ENCODE peak calls at places on chromosome 1, in five cellular contexts. P, B, Q, E and U are unnamed samples.

GRCh38 chr1:58162952-58163550 is 383.5 kb downstream of the OMA1 start:
- DNase-seq in Q (peak), E (peak), P (no peak), B (peak), U (peak)

GRCh38 chr1:205246426-205247119 is 18.8 kb downstream of the TMCC2 start:
- DNase-seq in E (no peak), P (no peak), B (no peak), Q (no peak), U (no peak)

GRCh38 chr1:75630004-75630403 is 19.1 kb upstream of the SLC44A5 start:
- DNase-seq in B (no peak), P (no peak), Q (no peak), E (no peak), U (no peak)

GRCh38 chr1:35554261-35555211 is 2.7 kb downstream of the KIAA0319L start:
- DNase-seq in P (no peak), B (no peak), E (no peak), Q (no peak), U (no peak)

GRCh38 chr1:238029126-238029525 is 138.4 kb upstream of the ZP4 start:
- DNase-seq in E (no peak), P (no peak), Q (no peak), B (no peak), U (no peak)

GRCh38 chr1:83641206-83641658 is 357.7 kb downstream of the TTLL7 start:
- DNase-seq in E (peak), P (no peak), B (no peak), Q (no peak), U (peak)

GRCh38 chr1:61318319-61319125 is 236.2 kb downstream of the NFIA start:
- DNase-seq in B (no peak), P (no peak), E (peak), Q (peak), U (peak)

GRCh38 chr1:201594575-201595245 is 55.8 kb downstream of the NAV1 start:
- DNase-seq in E (no peak), B (no peak), P (no peak), Q (no peak), U (peak)

GRCh38 chr1:147750618-147751217 is 9.7 kb downstream of the GJA5 start:
- DNase-seq in B (no peak), Q (no peak), E (no peak), P (no peak), U (no peak)

GRCh38 chr1:90716552-90717355 is at the start of gene BARHL2:
- DNase-seq in Q (no peak), E (no peak), B (no peak), P (no peak), U (no peak)

GRCh38 chr1:206472886-206473285 is 2.6 kb downstream of the IKBKE start:
- DNase-seq in P (no peak), Q (no peak), B (no peak), E (no peak), U (no peak)

DNA sequence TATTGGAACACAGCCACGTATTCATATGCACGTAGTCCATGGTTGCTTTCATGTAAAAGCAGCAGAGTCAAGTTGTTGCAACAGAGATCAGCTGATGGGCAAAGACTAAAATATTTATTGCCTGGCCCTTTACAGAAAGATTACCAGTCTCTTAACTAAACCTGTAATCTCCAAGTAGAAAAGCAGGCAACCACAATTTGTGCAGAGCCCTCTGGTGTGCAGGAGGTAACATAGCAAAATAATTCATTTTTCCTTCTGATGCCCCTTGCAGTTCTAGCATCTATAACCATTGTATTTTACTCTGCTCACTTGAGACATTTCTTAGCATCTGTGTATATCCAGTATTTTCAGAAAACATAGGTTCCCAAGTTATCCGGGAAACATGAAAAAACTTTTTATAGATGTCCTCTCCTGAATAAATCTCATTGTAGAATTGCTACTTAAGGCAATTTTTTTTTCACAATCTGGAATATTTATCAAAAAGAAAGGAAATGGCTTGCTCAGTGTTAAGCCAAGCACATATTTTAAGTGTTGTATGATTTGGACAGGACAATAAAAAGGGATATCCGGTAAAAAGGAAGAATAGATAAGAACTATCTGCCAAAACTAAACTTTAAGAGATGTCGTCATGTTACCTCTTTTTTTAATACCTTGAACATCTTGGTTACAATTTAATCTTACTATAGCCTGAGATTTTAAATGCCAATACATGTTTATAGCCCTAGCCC is 430.7 kb downstream of the PLPP3 start:
- DNase-seq in Q (no peak), B (no peak), E (no peak), P (no peak), U (peak)
- TF ChIP-seq CTCF in Q (no peak), B (peak), E (peak), P (no peak), U (peak)

GRCh38 chr1:25699501-25700089 is 83.0 kb downstream of the MAN1C1 start:
- DNase-seq in P (no peak), Q (no peak), B (peak), E (peak), U (no peak)

GRCh38 chr1:25700626-25701025 is 84.0 kb downstream of the MAN1C1 start:
- DNase-seq in Q (no peak), P (no peak), E (no peak), B (no peak), U (no peak)

GRCh38 chr1:25701030-25701785 is 84.6 kb downstream of the MAN1C1 start:
- DNase-seq in B (no peak), P (no peak), E (no peak), Q (no peak), U (no peak)

GRCh38 chr1:25698252-25698651 is 81.7 kb downstream of the MAN1C1 start:
- DNase-seq in B (no peak), P (no peak), Q (peak), E (no peak), U (peak)

DNA sequence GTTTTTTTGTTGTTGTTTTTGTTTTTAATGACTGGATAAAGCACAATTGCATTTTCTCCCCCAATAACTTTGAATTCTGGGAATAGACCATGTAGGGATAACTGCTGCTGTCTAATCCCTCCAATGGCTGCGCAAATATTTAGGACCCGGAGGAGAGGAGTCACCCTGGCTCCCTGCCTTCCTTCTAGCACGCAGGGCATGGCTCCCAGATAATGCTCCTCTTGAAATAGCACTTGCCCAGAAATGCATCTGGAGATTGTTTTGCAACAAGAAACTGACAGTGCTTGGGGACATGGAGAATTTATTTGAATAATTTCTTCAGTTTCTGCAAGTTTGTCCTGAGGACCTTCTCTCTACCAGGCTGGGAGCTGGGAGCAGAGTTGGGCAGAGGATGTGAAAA is 83.5 kb downstream of the MAN1C1 start:
- DNase-seq in P (no peak), Q (peak), E (peak), B (peak), U (peak)
- H3K4me3 ChIP-seq in P (no peak), Q (no peak), E (no peak), B (peak), U (no peak)

DNA sequence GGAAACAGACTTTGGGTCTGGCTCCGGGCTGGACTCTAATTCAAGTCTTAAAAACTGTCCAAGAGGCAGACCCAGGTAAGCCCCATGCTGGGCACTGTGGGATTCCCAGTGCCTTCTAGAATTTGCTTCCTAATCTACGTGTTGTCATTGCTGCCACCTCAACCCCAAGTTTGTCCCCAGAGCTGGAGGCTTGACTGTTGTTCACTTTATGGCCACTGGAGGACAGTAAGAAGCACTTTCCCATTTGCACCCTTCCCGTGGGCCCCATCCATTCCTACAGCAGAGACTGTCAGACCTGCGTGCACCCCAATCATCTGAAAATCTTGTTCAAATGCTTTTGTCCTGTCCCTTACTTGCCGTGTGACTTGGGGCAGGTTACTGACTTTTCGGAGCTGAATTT is 29.4 kb upstream of the VASH2 start:
- DNase-seq in P (no peak), Q (no peak), B (no peak), E (no peak), U (no peak)
- TF ChIP-seq CTCF in P (no peak), Q (no peak), B (peak), E (peak), U (peak)

GRCh38 chr1:21341022-21341421 is 50.8 kb upstream of the ECE1 start:
- DNase-seq in E (no peak), P (no peak), B (no peak), Q (no peak), U (no peak)

GRCh38 chr1:21341517-21342078 is 51.3 kb upstream of the ECE1 start:
- DNase-seq in E (no peak), Q (no peak), P (no peak), B (no peak), U (no peak)

GRCh38 chr1:21344750-21345443 is 54.6 kb upstream of the ECE1 start:
- DNase-seq in Q (no peak), E (no peak), B (no peak), P (no peak), U (no peak)

GRCh38 chr1:21344098-21344749 is 54.0 kb upstream of the ECE1 start:
- DNase-seq in B (no peak), E (no peak), Q (no peak), P (no peak), U (no peak)

GRCh38 chr1:21342961-21343838 is 52.9 kb upstream of the ECE1 start:
- DNase-seq in P (no peak), E (no peak), Q (no peak), B (no peak), U (peak)
- H3K4me3 ChIP-seq in P (peak), E (peak), Q (peak), B (peak), U (peak)

GRCh38 chr1:47452426-47452825 is 14.6 kb downstream of the FOXD2 start:
- DNase-seq in Q (no peak), P (no peak), E (no peak), B (no peak), U (no peak)
- TF ChIP-seq CTCF in Q (no peak), P (no peak), E (no peak), B (no peak), U (no peak)

DNA sequence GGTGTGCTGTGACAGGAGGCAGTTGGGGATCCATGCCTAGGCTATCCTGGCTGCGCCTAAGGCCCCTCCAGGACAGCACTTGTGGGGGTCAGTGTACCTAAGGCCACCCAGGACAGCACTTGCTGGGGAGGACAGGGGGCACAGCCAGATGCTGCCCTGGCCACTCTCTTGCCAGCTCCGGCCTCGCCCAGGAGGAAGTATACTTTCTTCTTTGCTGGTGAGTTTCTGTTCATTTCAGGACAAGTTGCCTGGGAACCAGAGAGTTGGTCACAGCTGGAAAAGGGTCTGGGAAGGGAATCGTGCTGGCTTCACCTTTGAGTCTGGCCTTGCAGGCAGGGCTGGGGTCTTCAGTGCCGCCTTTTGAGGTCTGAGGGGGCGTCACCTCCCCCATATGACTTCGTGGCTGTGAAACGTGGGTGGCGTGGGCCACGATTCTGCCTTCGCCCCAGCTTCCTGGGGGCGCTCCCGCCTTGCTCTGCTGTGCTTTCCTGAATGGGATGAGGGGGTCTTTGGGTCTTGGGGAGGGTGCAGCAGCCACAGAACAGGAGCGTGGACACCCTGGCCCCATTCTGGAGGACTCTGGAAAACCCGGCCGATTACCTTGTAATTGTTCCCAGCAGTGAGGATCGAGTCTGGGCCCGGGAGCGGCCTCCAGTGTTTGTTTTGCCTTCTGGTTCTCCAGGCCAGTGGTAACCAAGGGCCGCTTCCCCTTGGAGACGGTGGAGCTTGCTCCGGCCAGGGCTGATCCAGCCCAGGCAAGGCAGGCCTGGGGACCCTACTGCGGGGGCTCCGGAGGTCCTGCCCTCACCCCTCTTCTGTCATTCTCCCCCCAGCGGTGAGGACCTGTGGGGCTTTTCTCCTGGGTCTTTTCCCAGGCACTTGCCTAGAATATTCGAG is 45.9 kb downstream of the SPSB1 start:
- DNase-seq in P (no peak), Q (no peak), B (no peak), E (peak), U (no peak)
- H3K4me3 ChIP-seq in P (no peak), Q (no peak), B (no peak), E (no peak), U (no peak)

DNA sequence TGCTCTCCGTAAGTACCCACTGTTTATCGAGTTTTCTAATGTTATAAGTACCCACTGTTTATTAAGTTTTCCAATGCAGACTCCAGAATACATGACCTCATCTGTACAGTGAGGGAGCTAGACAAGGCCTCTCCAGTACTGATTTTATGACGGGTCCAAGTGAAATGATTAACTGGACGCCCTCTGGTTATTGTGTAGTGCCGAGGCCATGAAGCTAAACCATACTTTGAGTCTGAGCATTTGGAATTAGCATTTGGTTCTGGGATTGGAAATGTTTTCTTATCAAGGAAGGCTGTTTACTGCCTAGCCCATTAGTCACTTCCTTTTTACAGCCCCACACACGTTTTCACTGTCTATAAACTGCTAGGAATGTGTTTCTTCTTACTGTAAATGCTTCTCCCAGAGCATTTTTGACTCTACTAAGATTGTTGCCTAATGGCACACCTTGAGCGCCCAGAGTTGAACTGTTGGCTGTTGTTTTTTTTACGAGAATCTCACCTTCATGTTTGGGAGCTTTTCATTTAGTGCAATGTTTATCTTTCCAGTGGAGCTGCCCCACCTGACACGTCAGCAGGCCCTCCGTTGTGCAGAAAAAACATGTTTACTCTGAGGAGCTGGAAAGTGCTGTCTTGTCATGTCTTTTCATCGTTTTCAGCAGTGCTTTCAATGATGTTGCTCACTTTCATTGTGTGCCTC is 26.9 kb downstream of the SPATA46 start:
- DNase-seq in Q (peak), P (no peak), B (no peak), E (peak), U (peak)
- TF ChIP-seq CTCF in Q (no peak), P (no peak), B (no peak), E (no peak), U (no peak)